ENCODE peak calls at places on chromosomes 5 and 9, in seven cellular contexts. F is K562, U is HepG2, K is HCT116, Z is H1, T is SK-N-SH, I is GM12878. N is an unnamed sample.

GRCh38 chr5:88380332-88380731 is 111.7 kb upstream of the TMEM161B start:
- DNase-seq in Z (no peak), U (no peak), I (no peak), T (no peak), F (no peak), K (no peak), N (no peak)

GRCh38 chr9:105828596-105829213 is 134.4 kb downstream of the TMEM38B start:
- DNase-seq in Z (no peak), K (no peak), T (no peak), I (no peak), U (no peak), F (no peak), N (no peak)

GRCh38 chr5:68405026-68405684 is 189.6 kb downstream of the PIK3R1 start:
- DNase-seq in U (no peak), Z (no peak), K (no peak), I (no peak), T (no peak), F (peak; percentile 65), N (no peak)

GRCh38 chr9:84708400-84708799 is 38.9 kb downstream of the NTRK2 start:
- DNase-seq in I (no peak), K (no peak), Z (peak; percentile 65), U (no peak), F (no peak), T (no peak), N (no peak)

GRCh38 chr5:170769898-170770416 is 13.6 kb upstream of the GABRP start:
- DNase-seq in F (no peak), Z (no peak), I (no peak), T (no peak), K (no peak), U (no peak), N (no peak)

GRCh38 chr9:100087218-100087617 is 11.6 kb downstream of the ERP44 start:
- DNase-seq in K (no peak), I (no peak), F (no peak), T (no peak), U (no peak), Z (no peak), N (no peak)

GRCh38 chr5:131747180-131748105 is 49.4 kb downstream of the FNIP1 start:
- DNase-seq in Z (no peak), I (no peak), K (no peak), U (no peak), T (no peak), F (peak; percentile 84), N (no peak)

GRCh38 chr5:138901716-138902115 is 26.6 kb upstream of the LRRTM2 start:
- DNase-seq in T (no peak), K (no peak), I (no peak), F (no peak), U (no peak), Z (no peak), N (no peak)

GRCh38 chr9:80146466-80146865 is 574.7 kb downstream of the TLE4 start:
- DNase-seq in I (no peak), Z (no peak), K (no peak), T (no peak), U (no peak), F (no peak), N (no peak)

GRCh38 chr9:114497220-114497619 is 8.1 kb downstream of the WHRN start:
- DNase-seq in K (no peak), I (no peak), T (no peak), F (no peak), U (no peak), Z (no peak), N (no peak)

GRCh38 chr9:92425578-92425977 is 1.3 kb upstream of the OMD start:
- DNase-seq in U (no peak), I (no peak), T (no peak), Z (no peak), F (no peak), K (no peak), N (no peak)

GRCh38 chr9:113274474-113275146 is 762 bp downstream of the CDC26 start:
- DNase-seq in I (peak; percentile 35), F (peak; percentile 68), U (peak; percentile 69), T (peak; percentile 57), Z (no peak), K (peak; percentile 48), N (peak; percentile 77)

GRCh38 chr5:55333017-55333416 is 25.2 kb downstream of the MTREX start:
- DNase-seq in I (no peak), K (no peak), F (no peak), T (no peak), U (no peak), Z (no peak), N (no peak)

GRCh38 chr5:55333811-55334210 is 26.0 kb downstream of the MTREX start:
- DNase-seq in T (no peak), U (no peak), I (no peak), K (no peak), F (no peak), Z (no peak), N (no peak)

GRCh38 chr5:55343107-55343506 is 35.3 kb downstream of the MTREX start:
- DNase-seq in F (no peak), Z (no peak), K (no peak), I (no peak), U (no peak), T (no peak), N (no peak)

GRCh38 chr5:55338810-55339243 is 31.0 kb downstream of the MTREX start:
- DNase-seq in Z (no peak), T (no peak), U (no peak), F (no peak), K (no peak), I (peak; percentile 48), N (no peak)

DNA sequence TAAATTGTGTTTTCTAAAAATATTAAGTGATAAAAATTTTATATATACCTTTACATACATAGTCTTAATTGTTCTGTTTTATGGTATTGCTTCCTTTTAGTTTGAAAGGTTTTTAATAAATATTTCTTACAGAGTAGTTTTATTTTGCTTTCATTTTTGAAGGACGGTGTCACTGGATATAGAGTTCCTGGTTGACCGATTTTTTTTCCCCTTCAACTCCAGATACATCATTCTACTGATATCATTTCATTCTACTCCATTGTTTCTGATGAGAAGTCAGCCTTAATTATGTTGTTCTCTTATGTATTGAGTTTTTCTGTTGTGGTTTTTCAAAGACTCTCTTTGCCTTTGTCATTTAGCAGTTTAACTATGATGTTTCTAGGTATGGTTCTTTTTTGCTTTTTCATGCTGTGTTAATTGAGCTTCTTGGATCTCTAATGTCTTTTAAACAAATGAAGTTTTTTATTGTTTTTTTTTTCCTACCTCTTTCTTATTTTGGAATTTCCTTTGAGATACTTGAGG is 30.4 kb downstream of the MTREX start:
- DNase-seq in F (no peak), K (no peak), I (no peak), Z (no peak), T (no peak), U (no peak), N (no peak)
- TF ChIP-seq JUND in F (no peak), K (no peak), I (no peak), Z (no peak), T (no peak), U (no peak), N (no peak)

GRCh38 chr5:151267481-151268275 is 14.7 kb downstream of the GM2A start:
- DNase-seq in Z (no peak), T (no peak), F (no peak), I (no peak), K (no peak), U (no peak), N (no peak)

GRCh38 chr5:151275803-151276202 is 22.8 kb downstream of the GM2A start:
- DNase-seq in K (no peak), Z (no peak), I (no peak), F (no peak), U (no peak), T (no peak), N (no peak)

GRCh38 chr5:151274666-151275065 is 21.7 kb downstream of the GM2A start:
- DNase-seq in Z (no peak), K (no peak), F (no peak), U (no peak), T (no peak), I (no peak), N (no peak)

DNA sequence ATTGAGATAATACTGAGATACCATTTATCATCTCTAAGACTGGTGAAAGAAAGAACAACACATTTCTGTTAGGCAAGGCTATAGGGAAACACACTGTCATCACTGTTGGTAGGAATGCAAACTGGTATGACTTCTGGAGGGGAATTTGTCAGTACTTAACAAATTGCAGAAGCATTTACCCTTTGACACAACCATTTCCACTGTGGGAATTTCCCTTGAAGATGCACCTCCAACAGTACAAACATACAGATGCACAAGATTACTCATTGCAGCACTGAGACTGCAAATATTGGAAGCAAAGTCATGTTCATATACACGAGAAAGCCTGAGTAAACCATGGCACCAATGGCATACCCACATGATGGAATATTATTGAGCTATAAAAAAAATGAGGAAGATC is 17.6 kb downstream of the GM2A start:
- DNase-seq in Z (no peak), U (no peak), F (no peak), I (peak; percentile 71), T (no peak), K (no peak), N (no peak)
- TF ChIP-seq JUND in Z (no peak), U (no peak), F (no peak), I (no peak), T (no peak), K (no peak), N (no peak)

GRCh38 chr5:96279796-96280542 is 153.1 kb downstream of the PCSK1 start:
- DNase-seq in T (no peak), F (no peak), U (peak; percentile 62), I (peak; percentile 39), Z (no peak), K (no peak), N (no peak)
- TF ChIP-seq JUND in T (peak; percentile 60), F (no peak), U (no peak), I (peak; percentile 55), Z (no peak), K (peak; percentile 21), N (no peak)

GRCh38 chr9:36537861-36538260 is 34.8 kb upstream of the MELK start:
- DNase-seq in I (no peak), U (no peak), F (no peak), Z (no peak), T (no peak), K (no peak), N (no peak)
- TF ChIP-seq JUND in I (no peak), U (no peak), F (no peak), Z (no peak), T (no peak), K (no peak), N (no peak)

GRCh38 chr5:82387819-82388166 is 109.6 kb upstream of the RPS23 start:
- DNase-seq in Z (no peak), I (no peak), K (no peak), F (no peak), U (no peak), T (peak; percentile 12), N (no peak)
- TF ChIP-seq JUND in Z (no peak), I (no peak), K (no peak), F (no peak), U (no peak), T (no peak), N (no peak)